ENCODE peak calls at places on chromosomes 16 and 17, in four cellular contexts. P, S, X and M are unnamed samples. For H3K36me3, the result is how much of the 10 kb centered on the place peaks cover.

GRCh38 chr16:14003119-14003570 is 68.0 kb upstream of the MRTFB start:
- DNase-seq in P (peak), X (peak), S (peak), M (no peak)

GRCh38 chr17:7889166-7889584 is 586 bp downstream of the CHD3 start:
- DNase-seq in X (peak), S (peak), P (peak), M (peak)

GRCh38 chr16:27401768-27402568 is at the start of gene IL21R:
- DNase-seq in X (peak), P (no peak), S (peak), M (no peak)

GRCh38 chr16:54594646-54595381 is 308.2 kb upstream of the IRX3 start:
- DNase-seq in P (no peak), X (no peak), S (no peak), M (no peak)

GRCh38 chr16:2473999-2474876 is 689 bp upstream of the TBC1D24 start:
- DNase-seq in X (no peak), P (peak), S (peak), M (no peak)

GRCh38 chr17:30950669-30951399 is 20.0 kb upstream of the RNF135 start:
- DNase-seq in P (no peak), S (peak), X (peak), M (no peak)

GRCh38 chr16:85536411-85537330 is 76.5 kb upstream of the GSE1 start:
- DNase-seq in X (no peak), S (no peak), P (no peak), M (no peak)

GRCh38 chr16:88289549-88290344 is 93.0 kb upstream of the ZNF469 start:
- DNase-seq in S (no peak), P (no peak), X (no peak), M (no peak)

GRCh38 chr16:14196011-14196410 is 124.9 kb downstream of the MRTFB start:
- DNase-seq in X (peak), S (no peak), P (no peak), M (no peak)

GRCh38 chr17:45783593-45784292 is 377 bp upstream of the CRHR1 start:
- DNase-seq in X (no peak), P (peak), S (no peak), M (no peak)

GRCh38 chr17:58487589-58488427 is at the start of gene HSF5:
- DNase-seq in S (no peak), P (no peak), X (no peak), M (no peak)

GRCh38 chr17:888998-889401 is 90.6 kb downstream of the NXN start:
- DNase-seq in S (no peak), X (no peak), P (no peak), M (no peak)

GRCh38 chr17:27322026-27322425 is 28.1 kb downstream of the WSB1 start:
- DNase-seq in S (no peak), X (no peak), P (no peak), M (no peak)

GRCh38 chr16:70691223-70692129 is 5.6 kb upstream of the MTSS2 start:
- DNase-seq in P (peak), S (peak), X (peak), M (no peak)

DNA sequence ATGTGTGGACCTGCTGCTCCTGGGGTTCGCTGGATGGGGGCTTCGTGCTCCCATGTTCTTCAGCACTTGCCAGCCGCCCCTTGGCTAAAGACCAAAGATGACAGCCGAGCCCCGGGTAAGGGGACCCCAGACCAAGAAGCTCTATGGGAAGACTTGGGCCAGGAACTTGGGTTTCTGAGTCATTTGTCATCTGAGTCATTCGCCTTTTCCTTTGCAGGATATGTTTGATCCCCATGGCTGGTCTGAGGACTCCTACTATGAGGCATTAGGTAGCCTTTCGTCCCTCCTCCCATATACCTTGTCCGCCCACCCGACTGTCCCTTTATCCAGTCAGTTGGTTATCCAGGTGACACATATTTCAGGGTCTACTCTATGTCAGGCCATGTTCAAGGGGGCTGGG is 17.7 kb upstream of the ITGB4 start:
- DNase-seq in P (no peak), X (no peak), S (no peak), M (no peak)
- H3K4me3 ChIP-seq in P (no peak), X (no peak), S (no peak), M (no peak)

DNA sequence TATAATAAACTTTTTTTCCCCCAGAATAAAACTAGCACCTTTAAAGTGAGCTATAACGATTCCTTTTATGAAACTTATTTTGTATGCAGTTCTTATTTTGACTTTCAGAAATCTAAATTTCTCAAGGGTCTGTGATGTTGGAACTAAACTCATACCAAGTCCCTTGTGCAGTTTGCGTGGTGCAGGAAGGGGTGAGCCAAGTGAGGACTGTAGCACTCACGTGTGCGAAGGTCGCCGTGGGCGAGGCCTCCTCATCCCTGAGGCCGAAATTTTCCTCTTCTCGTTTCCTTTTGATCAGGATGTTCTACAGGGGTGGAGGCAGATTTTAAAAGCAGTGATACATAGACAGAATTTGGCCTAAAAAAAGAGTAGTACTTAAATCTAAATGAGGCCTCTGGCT is 73.7 kb downstream of the RPTOR start:
- DNase-seq in P (no peak), S (no peak), X (no peak), M (no peak)
- TF ChIP-seq CTCF in P (no peak), S (no peak), X (no peak), M (no peak)

DNA sequence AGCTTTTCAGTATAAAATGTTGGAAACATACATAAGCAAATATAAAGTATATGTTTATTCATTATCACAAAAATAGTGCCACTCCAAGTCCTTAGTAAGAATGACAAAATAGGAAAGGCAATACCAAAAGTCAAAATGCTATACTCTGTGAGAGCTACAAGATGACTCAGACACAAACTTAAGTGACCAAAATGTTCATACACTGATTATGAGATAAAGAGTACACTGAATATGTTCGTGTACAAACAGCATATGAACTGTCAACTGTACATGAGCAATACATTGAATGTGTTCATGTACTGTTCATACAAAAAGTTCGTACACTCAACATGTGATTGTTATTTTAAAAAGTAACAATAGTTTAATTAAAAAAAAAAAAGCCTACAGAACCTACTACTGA is 103.3 kb downstream of the CA4 start:
- DNase-seq in P (no peak), X (no peak), S (no peak), M (no peak)
- H3K36me3 ChIP-seq in P (under half), X (under half), S (under half), M (under half)

GRCh38 chr17:75488693-75489510 is 26.4 kb downstream of the CASKIN2 start:
- DNase-seq in S (no peak), P (no peak), X (no peak), M (no peak)

GRCh38 chr17:75489511-75489955 is 25.8 kb downstream of the CASKIN2 start:
- DNase-seq in X (no peak), P (no peak), S (no peak), M (no peak)

GRCh38 chr17:75491680-75492079 is 23.7 kb downstream of the CASKIN2 start:
- DNase-seq in X (no peak), S (no peak), P (no peak), M (no peak)

GRCh38 chr17:75490953-75491649 is 24.2 kb downstream of the CASKIN2 start:
- DNase-seq in X (no peak), P (no peak), S (no peak), M (no peak)

DNA sequence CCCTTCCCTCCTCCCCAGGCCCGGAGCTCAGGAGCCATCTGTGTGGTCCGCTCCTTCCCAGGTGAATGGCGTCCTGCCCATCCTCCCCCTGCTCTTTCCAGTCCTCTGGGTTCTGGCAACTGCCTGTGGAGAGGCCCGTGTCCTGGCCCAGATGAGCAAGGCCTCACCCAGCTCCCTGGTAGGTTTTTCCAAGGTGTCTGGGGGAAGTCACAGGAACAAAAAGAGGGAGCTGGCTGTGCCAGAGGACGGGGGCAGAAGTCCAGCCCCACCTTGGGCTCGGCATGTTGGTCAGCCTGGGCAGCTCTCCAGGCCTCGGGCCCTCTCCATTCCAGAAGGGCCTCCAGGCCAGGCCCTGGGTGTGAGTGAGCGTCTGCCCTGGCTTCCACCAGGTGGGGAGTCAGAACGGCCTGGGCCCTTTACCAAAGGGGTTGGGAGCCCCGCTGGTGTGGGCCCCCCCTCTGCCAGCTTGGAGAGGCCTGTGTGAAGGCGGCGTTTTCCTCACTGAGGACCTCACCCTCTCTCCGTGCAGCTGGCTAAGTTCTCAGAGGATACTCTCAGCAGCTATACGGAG is 25.1 kb downstream of the CASKIN2 start:
- DNase-seq in X (no peak), S (no peak), P (no peak), M (no peak)
- H3K4me3 ChIP-seq in X (no peak), S (no peak), P (no peak), M (no peak)

DNA sequence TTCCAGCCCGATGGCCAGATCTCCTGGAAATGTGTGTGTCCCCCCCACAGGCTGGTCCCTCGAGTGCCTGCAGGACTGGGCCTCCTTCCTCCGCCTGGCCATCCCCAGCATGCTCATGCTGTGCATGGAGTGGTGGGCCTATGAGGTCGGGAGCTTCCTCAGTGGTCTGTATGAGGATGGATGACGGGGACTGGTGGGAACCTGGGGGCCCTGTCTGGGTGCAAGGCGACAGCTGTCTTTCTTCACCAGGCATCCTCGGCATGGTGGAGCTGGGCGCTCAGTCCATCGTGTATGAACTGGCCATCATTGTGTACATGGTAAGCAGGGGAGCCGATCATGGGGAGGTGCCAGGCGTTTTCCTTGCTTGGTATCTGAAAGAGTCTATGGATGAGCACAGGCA is 22.1 kb downstream of the SLC47A1 start:
- DNase-seq in S (no peak), X (no peak), P (no peak), M (no peak)
- TF ChIP-seq CTCF in S (no peak), X (no peak), P (no peak), M (no peak)

GRCh38 chr16:3509470-3509928 is 8.7 kb downstream of the CLUAP1 start:
- DNase-seq in X (no peak), S (no peak), P (no peak), M (no peak)

GRCh38 chr16:3511286-3512180 is 10.7 kb downstream of the CLUAP1 start:
- DNase-seq in S (no peak), P (no peak), X (no peak), M (no peak)

GRCh38 chr16:3503513-3503912 is 2.7 kb downstream of the CLUAP1 start:
- DNase-seq in S (no peak), X (no peak), P (no peak), M (no peak)

GRCh38 chr16:3510410-3510809 is 9.6 kb downstream of the CLUAP1 start:
- DNase-seq in P (no peak), S (no peak), X (no peak), M (no peak)

DNA sequence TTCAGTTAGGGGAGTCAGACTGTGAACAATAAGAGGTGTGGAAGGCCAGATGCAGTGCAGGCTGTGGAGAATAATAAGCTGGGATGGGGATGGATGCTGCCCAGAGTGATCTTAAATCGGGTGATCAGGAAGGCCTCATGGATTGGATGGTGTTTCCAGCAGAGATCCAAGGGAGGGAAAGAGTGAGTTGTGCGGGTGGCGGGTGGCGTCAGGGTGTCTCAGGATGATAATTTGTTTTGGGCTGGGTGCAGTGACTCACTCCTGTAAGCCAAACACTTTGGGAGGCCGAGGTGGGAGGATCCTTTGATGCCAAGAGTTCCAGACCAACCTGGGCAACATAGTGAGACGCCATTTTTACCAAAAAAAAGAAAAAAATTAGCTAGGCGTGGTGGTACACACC is 7.9 kb downstream of the CLUAP1 start:
- DNase-seq in P (no peak), S (no peak), X (no peak), M (no peak)
- H3K36me3 ChIP-seq in P (under half), S (under half), X (under half), M (under half)

DNA sequence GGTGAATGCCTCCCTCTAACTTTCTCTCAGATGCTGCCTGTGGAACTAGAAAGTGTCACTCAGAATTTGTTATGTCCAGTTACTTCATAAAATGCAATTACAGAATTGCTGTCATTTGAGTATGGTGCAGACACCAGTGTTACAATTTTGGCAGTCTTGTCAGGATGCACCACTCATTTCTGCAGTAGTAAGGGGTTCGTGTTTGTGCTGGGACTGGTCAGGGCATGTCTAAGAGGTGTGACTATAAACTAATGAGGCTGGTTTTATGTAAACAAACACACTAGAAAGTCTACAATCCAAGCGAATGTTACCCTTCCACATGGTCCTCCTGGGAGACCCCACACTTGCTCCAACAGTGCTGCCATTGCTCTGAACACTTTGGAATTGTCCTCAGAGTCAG is 206.2 kb downstream of the ANKFN1 start:
- DNase-seq in P (no peak), X (no peak), S (no peak), M (no peak)
- H3K4me3 ChIP-seq in P (no peak), X (no peak), S (no peak), M (no peak)

GRCh38 chr16:65618931-65619330 is 497.1 kb upstream of the CDH11 start:
- DNase-seq in P (no peak), X (no peak), S (no peak), M (no peak)

GRCh38 chr16:65617421-65617820 is 495.6 kb upstream of the CDH11 start:
- DNase-seq in X (no peak), S (no peak), P (no peak), M (no peak)

GRCh38 chr16:65619606-65620005 is 497.7 kb upstream of the CDH11 start:
- DNase-seq in X (no peak), P (no peak), S (no peak), M (no peak)

GRCh38 chr16:65621640-65622039 is 499.8 kb upstream of the CDH11 start:
- DNase-seq in P (peak), S (no peak), X (no peak), M (no peak)

GRCh38 chr16:65618335-65618734 is 496.5 kb upstream of the CDH11 start:
- DNase-seq in X (no peak), S (no peak), P (no peak), M (no peak)
- TF ChIP-seq CTCF in X (no peak), S (no peak), P (no peak), M (no peak)

GRCh38 chr17:61758430-61758829 is 104.9 kb downstream of the BRIP1 start:
- DNase-seq in X (no peak), S (no peak), P (no peak), M (no peak)

GRCh38 chr17:61761827-61762226 is 101.5 kb downstream of the BRIP1 start:
- DNase-seq in P (no peak), X (no peak), S (no peak), M (no peak)

GRCh38 chr17:61757168-61757567 is 106.2 kb downstream of the BRIP1 start:
- DNase-seq in X (no peak), S (no peak), P (no peak), M (no peak)

GRCh38 chr17:61756561-61756960 is 106.8 kb downstream of the BRIP1 start:
- DNase-seq in S (no peak), P (no peak), X (no peak), M (no peak)

DNA sequence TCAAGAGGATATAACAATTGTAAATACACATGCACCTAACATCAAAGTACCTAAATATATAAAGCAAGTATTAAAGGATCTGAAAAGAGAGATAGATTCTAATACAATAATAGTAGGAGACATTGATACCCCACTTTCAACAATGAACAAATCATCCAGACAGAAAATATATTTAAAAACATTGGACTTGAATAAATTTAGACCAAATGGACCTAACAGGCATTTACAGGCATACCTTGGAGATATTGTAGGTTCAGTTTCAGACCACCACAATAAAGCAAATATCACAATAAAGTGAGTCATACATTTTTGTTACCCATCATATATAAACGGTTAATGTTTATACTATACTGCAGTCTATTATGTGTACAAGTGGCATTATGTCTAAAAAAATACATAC is 104.0 kb downstream of the BRIP1 start:
- DNase-seq in S (no peak), X (no peak), P (no peak), M (no peak)
- H3K36me3 ChIP-seq in S (under half), X (under half), P (under half), M (under half)

DNA sequence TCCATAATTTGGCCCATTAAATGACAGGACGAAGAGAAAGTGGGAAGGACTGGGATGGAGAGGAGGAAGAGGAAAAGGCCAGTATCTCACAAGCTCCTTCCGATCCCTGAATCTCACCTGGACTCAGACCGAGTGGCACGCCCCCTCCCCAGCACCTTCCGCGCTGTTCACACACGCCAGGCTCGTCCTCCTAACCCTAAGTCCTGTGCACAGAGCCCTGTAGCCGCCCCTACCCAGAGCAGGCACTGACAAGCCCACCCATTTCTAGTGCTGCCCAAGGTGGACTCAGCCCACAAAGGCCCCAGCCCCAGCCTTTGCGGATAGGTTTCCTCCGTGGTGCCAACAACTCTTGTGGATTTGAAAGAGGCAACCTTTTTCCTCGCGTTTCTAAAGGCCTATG is 9.2 kb downstream of the HS3ST3B1 start:
- DNase-seq in X (no peak), P (no peak), S (no peak), M (no peak)
- H3K4me3 ChIP-seq in X (peak), P (peak), S (peak), M (peak)